ENCODE peak calls at places on chromosome 20, in four cellular contexts. H is SK-N-SH, K is spleen, A is HCT116. D is an unnamed sample.
A peak's percentile ranks its signal among the peaks of the same experiment; 100 is the strongest.

GRCh38 chr20:42082611-42083010 is 464.4 kb upstream of the CHD6 start:
- DNase-seq in H (peak; percentile 81), K (no peak), A (no peak), D (no peak)

GRCh38 chr20:3866464-3866863 is 19.8 kb downstream of the MAVS start:
- DNase-seq in H (no peak), K (no peak), A (no peak), D (no peak)

GRCh38 chr20:50425076-50425475 is 85.1 kb upstream of the PTPN1 start:
- DNase-seq in H (peak; percentile 42), K (no peak), A (peak; percentile 42), D (no peak)

GRCh38 chr20:44841955-44842354 is 31.6 kb upstream of the RIMS4 start:
- DNase-seq in H (no peak), K (no peak), A (no peak), D (no peak)

GRCh38 chr20:61120595-61121515 is 131.2 kb upstream of the CDH4 start:
- DNase-seq in H (no peak), K (no peak), A (no peak), D (peak; percentile 64)

GRCh38 chr20:1568166-1568490 is 10.6 kb upstream of the SIRPD start:
- DNase-seq in H (no peak), K (no peak), A (no peak), D (no peak)

GRCh38 chr20:40497781-40498691 is 191.0 kb downstream of the MAFB start:
- DNase-seq in H (no peak), K (peak; percentile 87), A (no peak), D (no peak)

GRCh38 chr20:44598413-44599290 is 16.3 kb downstream of the PKIG start:
- DNase-seq in H (peak; percentile 41), K (peak; percentile 80), A (no peak), D (no peak)

GRCh38 chr20:63696628-63697356 is at the start of gene TNFRSF6B:
- DNase-seq in H (peak; percentile 77), K (peak; percentile 81), A (no peak), D (no peak)

GRCh38 chr20:51195419-51195901 is 172.6 kb upstream of the KCNG1 start:
- DNase-seq in H (no peak), K (no peak), A (no peak), D (no peak)

GRCh38 chr20:49631074-49631716 is 63.3 kb upstream of the PTGIS start:
- DNase-seq in H (no peak), K (no peak), A (no peak), D (no peak)

GRCh38 chr20:21862224-21862927 is 156.9 kb downstream of the PAX1 start:
- DNase-seq in H (no peak), K (no peak), A (no peak), D (peak; percentile 67)

GRCh38 chr20:50222568-50223320 is 32.1 kb downstream of the CEBPB start:
- DNase-seq in H (no peak), K (no peak), A (no peak), D (no peak)

GRCh38 chr20:21053002-21053762 is 53.0 kb downstream of the LINC00237 start:
- DNase-seq in H (peak; percentile 20), K (no peak), A (no peak), D (peak; percentile 60)

GRCh38 chr20:46895906-46896242 is 1.2 kb downstream of the EYA2 start:
- DNase-seq in H (no peak), K (no peak), A (no peak), D (no peak)

GRCh38 chr20:52446421-52447231 is 255.0 kb upstream of the ZFP64 start:
- DNase-seq in H (no peak), K (no peak), A (no peak), D (no peak)

GRCh38 chr20:14142964-14143627 is 147.8 kb downstream of the MACROD2 start:
- DNase-seq in H (peak; percentile 17), K (no peak), A (no peak), D (no peak)

GRCh38 chr20:59481082-59482018 is 123.0 kb upstream of the PHACTR3 start:
- DNase-seq in H (peak; percentile 10), K (peak; percentile 49), A (no peak), D (no peak)

GRCh38 chr20:43444107-43444506 is 13.6 kb upstream of the SRSF6 start:
- DNase-seq in H (no peak), K (no peak), A (no peak), D (no peak)

GRCh38 chr20:1083431-1084080 is 34.8 kb upstream of the PSMF1 start:
- DNase-seq in H (no peak), K (no peak), A (no peak), D (peak; percentile 7)

GRCh38 chr20:4961746-4962145 is 39.6 kb downstream of the SLC23A2 start:
- DNase-seq in H (no peak), K (no peak), A (no peak), D (no peak)

GRCh38 chr20:63709149-63709527 is 1.3 kb downstream of the ZGPAT start:
- DNase-seq in H (no peak), K (no peak), A (no peak), D (no peak)

GRCh38 chr20:15475483-15475882 is 1097.8 kb downstream of the KIF16B start:
- DNase-seq in H (peak; percentile 23), K (peak; percentile 76), A (no peak), D (no peak)

GRCh38 chr20:39954585-39954984 is 734.5 kb downstream of the MAFB start:
- DNase-seq in H (no peak), K (no peak), A (no peak), D (no peak)

GRCh38 chr20:22411568-22412450 is 172.6 kb downstream of the FOXA2 start:
- DNase-seq in H (no peak), K (no peak), A (no peak), D (no peak)

GRCh38 chr20:46051556-46052323 is 22.7 kb downstream of the SLC12A5 start:
- DNase-seq in H (no peak), K (no peak), A (no peak), D (no peak)

GRCh38 chr20:58571942-58572666 is 56.9 kb upstream of the APCDD1L start:
- DNase-seq in H (no peak), K (peak; percentile 5), A (no peak), D (no peak)

GRCh38 chr20:49282584-49283171 is 4.8 kb upstream of the ZNFX1 start:
- DNase-seq in H (no peak), K (no peak), A (no peak), D (peak; percentile 42)

GRCh38 chr20:59525500-59526241 is 78.7 kb upstream of the PHACTR3 start:
- DNase-seq in H (peak; percentile 83), K (no peak), A (peak; percentile 29), D (peak; percentile 90)

GRCh38 chr20:258963-259362 is 1.4 kb downstream of the DEFB132 start:
- DNase-seq in H (no peak), K (no peak), A (peak; percentile 33), D (peak; percentile 31)

GRCh38 chr20:50085146-50085480 is 27.8 kb downstream of the UBE2V1 start:
- DNase-seq in H (no peak), K (no peak), A (no peak), D (no peak)

GRCh38 chr20:34190679-34191090 is 50.5 kb upstream of the ASIP start:
- DNase-seq in H (peak; percentile 84), K (no peak), A (peak; percentile 67), D (peak; percentile 92)

GRCh38 chr20:2698912-2699311 is 6.3 kb downstream of the EBF4 start:
- DNase-seq in H (no peak), K (peak; percentile 61), A (no peak), D (no peak)

DNA sequence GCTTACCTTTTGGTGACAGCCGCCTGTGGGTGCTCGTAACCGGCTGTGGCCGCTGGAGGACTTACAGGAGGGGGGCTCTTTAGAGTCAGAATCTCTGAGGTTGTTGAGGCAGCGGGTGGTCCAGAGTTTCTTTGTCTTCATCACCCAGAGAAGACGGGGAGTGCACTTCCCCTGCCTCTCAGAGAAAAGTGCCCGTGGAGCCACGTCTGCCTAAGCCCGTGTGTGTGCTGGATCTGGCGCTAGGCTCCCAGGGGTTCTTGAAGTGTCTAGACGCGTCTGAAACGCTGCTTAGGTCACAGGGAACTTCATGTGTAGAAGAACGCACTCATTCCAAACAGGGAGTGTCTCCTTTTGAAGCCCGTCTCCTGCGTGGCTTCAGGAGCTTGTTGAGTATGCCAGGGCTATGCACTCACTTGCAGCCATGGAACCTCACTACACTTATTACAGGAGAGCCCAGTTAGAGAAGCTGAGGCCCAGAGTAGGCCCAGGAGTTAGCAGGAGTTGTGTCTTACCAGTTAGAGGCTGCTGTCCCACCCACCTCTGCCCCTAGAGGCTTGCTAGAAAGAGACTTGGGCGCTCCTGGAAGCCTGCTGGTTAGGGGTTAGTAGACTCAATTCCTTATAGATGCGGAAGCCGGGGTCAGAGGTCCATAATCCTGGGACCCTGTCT is 1.3 kb downstream of the LSM14B start:
- DNase-seq in H (no peak), K (no peak), A (no peak), D (peak; percentile 41)
- TF ChIP-seq POLR2AphosphoS5 in H (no peak), K (no peak), A (no peak), D (no peak)

GRCh38 chr20:17936791-17937687 is 31.6 kb downstream of the SNX5 start:
- DNase-seq in H (no peak), K (no peak), A (no peak), D (peak; percentile 55)
- TF ChIP-seq POLR2AphosphoS5 in H (no peak), K (no peak), A (no peak), D (no peak)

GRCh38 chr20:23420943-23421925 is at the start of gene NAPB:
- DNase-seq in H (peak; percentile 97), K (peak; percentile 100), A (peak; percentile 78), D (peak; percentile 97)
- TF ChIP-seq POLR2AphosphoS5 in H (peak; percentile 71), K (peak; percentile 97), A (peak; percentile 88), D (peak; percentile 87)

GRCh38 chr20:53581444-53582311 is 12.0 kb downstream of the ZNF217 start:
- DNase-seq in H (no peak), K (peak; percentile 81), A (no peak), D (no peak)

GRCh38 chr20:53580376-53581111 is 13.1 kb downstream of the ZNF217 start:
- DNase-seq in H (no peak), K (no peak), A (no peak), D (no peak)

GRCh38 chr20:53578492-53579222 is 15.0 kb downstream of the ZNF217 start:
- DNase-seq in H (peak; percentile 77), K (no peak), A (peak; percentile 82), D (peak; percentile 96)

GRCh38 chr20:53579581-53580375 is 13.9 kb downstream of the ZNF217 start:
- DNase-seq in H (no peak), K (no peak), A (no peak), D (no peak)

GRCh38 chr20:53579266-53579580 is 14.4 kb downstream of the ZNF217 start:
- DNase-seq in H (no peak), K (no peak), A (no peak), D (no peak)
- TF ChIP-seq POLR2AphosphoS5 in H (no peak), K (no peak), A (no peak), D (no peak)

DNA sequence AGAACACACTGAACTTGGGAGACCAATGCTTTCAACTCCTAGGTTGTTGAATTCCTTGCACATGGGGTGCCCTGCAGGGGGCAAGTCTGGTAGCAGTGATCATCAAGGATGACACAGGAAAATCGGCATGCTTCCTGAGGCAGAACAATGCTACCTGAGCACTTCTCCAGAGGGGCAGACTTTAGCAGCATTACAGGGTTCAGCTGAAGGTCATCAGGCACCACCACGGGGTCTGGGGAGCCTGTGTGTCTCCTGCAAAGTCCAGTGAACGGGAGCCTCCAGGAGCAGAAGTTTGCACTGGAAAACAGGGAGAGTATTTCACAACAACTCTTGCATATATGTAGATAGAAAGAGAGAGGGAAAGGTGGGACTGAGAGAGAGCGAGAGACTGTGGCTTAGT is 10.2 kb downstream of the VSX1 start:
- DNase-seq in H (no peak), K (peak; percentile 20), A (no peak), D (peak; percentile 44)
- TF ChIP-seq POLR2AphosphoS5 in H (no peak), K (no peak), A (no peak), D (no peak)